ENCODE peak calls at places on chromosomes 6 and 20, in ten cellular contexts. One of them, this sample, is unnamed.

GRCh38 chr6:85983032-85983659 is 340.5 kb upstream of the SYNCRIP start:
- DNase-seq in transverse colon: no peak
- DNase-seq in Peyer's patch: no peak
- DNase-seq in esophagus muscularis mucosa: no peak
- DNase-seq in brain microvascular endothelial cell: no peak
- DNase-seq in adrenal gland: no peak
- DNase-seq in tibial nerve: no peak
- DNase-seq in fibroblast of lung: no peak
- DNase-seq in hepatocyte: no peak
- DNase-seq in prostate gland: no peak
- DNase-seq in this sample: no peak

GRCh38 chr6:73923899-73924485 is 228.0 kb downstream of the CD109 start:
- DNase-seq in transverse colon: no peak
- DNase-seq in Peyer's patch: no peak
- DNase-seq in esophagus muscularis mucosa: no peak
- DNase-seq in brain microvascular endothelial cell: no peak
- DNase-seq in adrenal gland: no peak
- DNase-seq in tibial nerve: no peak
- DNase-seq in fibroblast of lung: no peak
- DNase-seq in hepatocyte: no peak
- DNase-seq in prostate gland: no peak
- DNase-seq in this sample: no peak

GRCh38 chr6:89044988-89045387 is 35.6 kb upstream of the PNRC1 start:
- DNase-seq in transverse colon: no peak
- DNase-seq in Peyer's patch: no peak
- DNase-seq in esophagus muscularis mucosa: no peak
- DNase-seq in brain microvascular endothelial cell: no peak
- DNase-seq in adrenal gland: peak
- DNase-seq in tibial nerve: no peak
- DNase-seq in fibroblast of lung: no peak
- DNase-seq in hepatocyte: no peak
- DNase-seq in prostate gland: no peak
- DNase-seq in this sample: no peak

GRCh38 chr6:45998524-45998923 is 17.1 kb downstream of the CLIC5 start:
- DNase-seq in transverse colon: no peak
- DNase-seq in Peyer's patch: no peak
- DNase-seq in esophagus muscularis mucosa: no peak
- DNase-seq in brain microvascular endothelial cell: no peak
- DNase-seq in adrenal gland: no peak
- DNase-seq in tibial nerve: no peak
- DNase-seq in fibroblast of lung: no peak
- DNase-seq in hepatocyte: no peak
- DNase-seq in prostate gland: no peak
- DNase-seq in this sample: no peak

GRCh38 chr20:59632426-59633113 is 28.2 kb downstream of the PHACTR3 start:
- DNase-seq in transverse colon: no peak
- DNase-seq in Peyer's patch: peak
- DNase-seq in esophagus muscularis mucosa: peak
- DNase-seq in brain microvascular endothelial cell: no peak
- DNase-seq in adrenal gland: no peak
- DNase-seq in tibial nerve: no peak
- DNase-seq in fibroblast of lung: no peak
- DNase-seq in hepatocyte: no peak
- DNase-seq in prostate gland: no peak
- DNase-seq in this sample: no peak

GRCh38 chr6:127641905-127642304 is 64.9 kb downstream of the C6orf58 start:
- DNase-seq in transverse colon: no peak
- DNase-seq in Peyer's patch: no peak
- DNase-seq in esophagus muscularis mucosa: no peak
- DNase-seq in brain microvascular endothelial cell: peak
- DNase-seq in adrenal gland: peak
- DNase-seq in tibial nerve: no peak
- DNase-seq in fibroblast of lung: peak
- DNase-seq in hepatocyte: peak
- DNase-seq in prostate gland: no peak
- DNase-seq in this sample: peak

GRCh38 chr20:57425150-57426013 is 34.2 kb downstream of the RBM38 start:
- DNase-seq in transverse colon: no peak
- DNase-seq in Peyer's patch: no peak
- DNase-seq in esophagus muscularis mucosa: no peak
- DNase-seq in brain microvascular endothelial cell: no peak
- DNase-seq in adrenal gland: no peak
- DNase-seq in tibial nerve: no peak
- DNase-seq in fibroblast of lung: peak
- DNase-seq in hepatocyte: no peak
- DNase-seq in prostate gland: no peak
- DNase-seq in this sample: no peak

GRCh38 chr20:62367483-62368302 is 581 bp upstream of the LAMA5 start:
- DNase-seq in transverse colon: peak
- DNase-seq in Peyer's patch: no peak
- DNase-seq in esophagus muscularis mucosa: no peak
- DNase-seq in brain microvascular endothelial cell: no peak
- DNase-seq in adrenal gland: peak
- DNase-seq in tibial nerve: no peak
- DNase-seq in fibroblast of lung: no peak
- DNase-seq in hepatocyte: peak
- DNase-seq in prostate gland: no peak
- DNase-seq in this sample: no peak

GRCh38 chr6:46777476-46778346 is 15.5 kb upstream of the MEP1A start:
- DNase-seq in transverse colon: no peak
- DNase-seq in Peyer's patch: no peak
- DNase-seq in esophagus muscularis mucosa: no peak
- DNase-seq in brain microvascular endothelial cell: no peak
- DNase-seq in adrenal gland: no peak
- DNase-seq in tibial nerve: no peak
- DNase-seq in fibroblast of lung: no peak
- DNase-seq in hepatocyte: no peak
- DNase-seq in prostate gland: no peak
- DNase-seq in this sample: no peak

GRCh38 chr6:169160855-169161560 is 92.6 kb downstream of the THBS2 start:
- DNase-seq in transverse colon: no peak
- DNase-seq in Peyer's patch: no peak
- DNase-seq in esophagus muscularis mucosa: peak
- DNase-seq in brain microvascular endothelial cell: no peak
- DNase-seq in adrenal gland: no peak
- DNase-seq in tibial nerve: no peak
- DNase-seq in fibroblast of lung: no peak
- DNase-seq in hepatocyte: no peak
- DNase-seq in prostate gland: no peak
- DNase-seq in this sample: no peak

GRCh38 chr6:53441035-53441493 is 92.3 kb upstream of the ELOVL5 start:
- DNase-seq in transverse colon: no peak
- DNase-seq in Peyer's patch: no peak
- DNase-seq in esophagus muscularis mucosa: no peak
- DNase-seq in brain microvascular endothelial cell: no peak
- DNase-seq in adrenal gland: no peak
- DNase-seq in tibial nerve: no peak
- DNase-seq in fibroblast of lung: peak
- DNase-seq in hepatocyte: no peak
- DNase-seq in prostate gland: no peak
- DNase-seq in this sample: no peak

GRCh38 chr6:116447496-116448011 is 13.6 kb upstream of the CALHM6 start:
- DNase-seq in transverse colon: no peak
- DNase-seq in Peyer's patch: no peak
- DNase-seq in esophagus muscularis mucosa: no peak
- DNase-seq in brain microvascular endothelial cell: peak
- DNase-seq in adrenal gland: peak
- DNase-seq in tibial nerve: no peak
- DNase-seq in fibroblast of lung: peak
- DNase-seq in hepatocyte: peak
- DNase-seq in prostate gland: no peak
- DNase-seq in this sample: peak

GRCh38 chr6:10355115-10355702 is 59.7 kb downstream of the TFAP2A start:
- DNase-seq in transverse colon: no peak
- DNase-seq in Peyer's patch: no peak
- DNase-seq in esophagus muscularis mucosa: no peak
- DNase-seq in brain microvascular endothelial cell: peak
- DNase-seq in adrenal gland: no peak
- DNase-seq in tibial nerve: no peak
- DNase-seq in fibroblast of lung: peak
- DNase-seq in hepatocyte: peak
- DNase-seq in prostate gland: no peak
- DNase-seq in this sample: no peak

DNA sequence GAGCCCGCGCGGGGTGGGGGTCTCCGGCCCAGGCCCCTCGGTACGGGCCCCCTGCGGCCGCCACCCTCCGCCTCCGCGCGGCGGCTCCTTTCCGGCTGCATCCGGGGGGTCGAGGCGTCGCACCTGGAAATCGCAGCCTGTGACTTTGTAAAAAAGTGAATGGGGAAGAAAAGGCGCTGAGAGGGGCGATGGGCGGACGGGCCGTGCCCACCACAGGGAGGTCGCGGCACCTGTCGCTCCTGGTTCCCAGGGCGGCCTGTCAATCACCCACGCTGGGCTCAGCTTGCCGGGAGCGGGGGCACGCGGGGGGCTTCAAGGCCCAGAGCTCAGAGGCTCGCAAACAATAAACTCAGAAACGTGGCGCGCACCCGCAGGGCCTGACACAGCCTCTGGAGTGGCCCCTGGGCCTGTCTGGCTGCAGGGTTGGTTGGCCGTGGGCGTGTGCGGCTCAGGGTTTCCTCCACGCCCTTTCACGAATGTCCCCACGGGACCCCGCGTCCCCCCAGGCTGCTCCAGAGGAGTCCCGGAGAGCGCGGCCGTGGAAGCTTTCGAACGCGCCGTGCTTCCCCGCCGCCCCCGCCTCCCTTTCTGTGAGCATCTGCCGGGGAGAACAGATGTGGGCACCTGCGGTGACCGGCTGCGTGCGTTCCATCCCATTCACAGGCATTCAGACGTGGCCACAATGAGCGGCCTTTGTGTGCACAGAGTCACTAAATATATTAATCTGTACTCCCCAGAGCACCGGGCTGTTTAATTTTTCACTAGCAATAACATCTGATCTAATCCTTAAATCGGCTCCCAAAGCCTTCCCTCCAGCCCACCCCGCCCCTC is 6.1 kb upstream of the DLL1 start:
- DNase-seq in transverse colon: no peak
- DNase-seq in Peyer's patch: no peak
- DNase-seq in esophagus muscularis mucosa: no peak
- DNase-seq in brain microvascular endothelial cell: no peak
- DNase-seq in adrenal gland: no peak
- DNase-seq in tibial nerve: no peak
- DNase-seq in fibroblast of lung: no peak
- DNase-seq in hepatocyte: no peak
- DNase-seq in prostate gland: no peak
- DNase-seq in this sample: no peak
- H3K4me3 ChIP-seq in transverse colon: peak
- H3K4me3 ChIP-seq in Peyer's patch: peak
- H3K4me3 ChIP-seq in esophagus muscularis mucosa: peak
- H3K4me3 ChIP-seq in brain microvascular endothelial cell: no peak
- H3K4me3 ChIP-seq in adrenal gland: no peak
- H3K4me3 ChIP-seq in tibial nerve: no peak
- H3K4me3 ChIP-seq in fibroblast of lung: no peak
- H3K4me3 ChIP-seq in hepatocyte: no peak
- H3K4me3 ChIP-seq in prostate gland: no peak
- H3K4me3 ChIP-seq in this sample: no peak

GRCh38 chr6:3031857-3032256 is 32.2 kb downstream of the NQO2 start:
- DNase-seq in transverse colon: no peak
- DNase-seq in Peyer's patch: peak
- DNase-seq in esophagus muscularis mucosa: no peak
- DNase-seq in brain microvascular endothelial cell: no peak
- DNase-seq in adrenal gland: no peak
- DNase-seq in tibial nerve: no peak
- DNase-seq in fibroblast of lung: no peak
- DNase-seq in hepatocyte: no peak
- DNase-seq in prostate gland: no peak
- DNase-seq in this sample: no peak
- TF ChIP-seq CTCF in transverse colon: no peak
- TF ChIP-seq CTCF in Peyer's patch: no peak
- TF ChIP-seq CTCF in esophagus muscularis mucosa: no peak
- TF ChIP-seq CTCF in brain microvascular endothelial cell: no peak
- TF ChIP-seq CTCF in adrenal gland: no peak
- TF ChIP-seq CTCF in tibial nerve: no peak
- TF ChIP-seq CTCF in fibroblast of lung: no peak
- TF ChIP-seq CTCF in hepatocyte: no peak
- TF ChIP-seq CTCF in prostate gland: no peak
- TF ChIP-seq CTCF in this sample: no peak

DNA sequence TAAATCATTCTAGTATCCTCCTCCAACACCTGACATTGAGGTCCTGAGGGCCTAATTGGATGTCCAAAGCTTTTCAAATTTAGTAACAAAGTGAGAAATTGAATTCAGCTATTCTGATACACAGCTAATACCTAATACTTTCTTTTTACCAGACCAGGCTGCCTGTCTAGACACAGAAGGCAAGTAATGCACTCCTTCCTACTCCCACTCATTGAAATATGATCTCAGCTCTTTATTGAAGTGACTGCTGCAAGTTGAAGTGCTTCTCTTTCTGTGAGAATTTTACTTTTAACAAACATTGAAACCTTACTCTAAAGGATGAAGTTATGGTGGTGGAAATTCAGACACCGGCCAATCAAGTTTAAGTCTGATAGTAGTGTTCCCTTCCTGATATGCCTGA is 90.8 kb upstream of the OGFRL1 start:
- DNase-seq in transverse colon: no peak
- DNase-seq in Peyer's patch: no peak
- DNase-seq in esophagus muscularis mucosa: no peak
- DNase-seq in brain microvascular endothelial cell: peak
- DNase-seq in adrenal gland: no peak
- DNase-seq in tibial nerve: no peak
- DNase-seq in fibroblast of lung: peak
- DNase-seq in hepatocyte: no peak
- DNase-seq in prostate gland: no peak
- DNase-seq in this sample: peak
- H3K4me3 ChIP-seq in transverse colon: no peak
- H3K4me3 ChIP-seq in Peyer's patch: no peak
- H3K4me3 ChIP-seq in esophagus muscularis mucosa: no peak
- H3K4me3 ChIP-seq in brain microvascular endothelial cell: no peak
- H3K4me3 ChIP-seq in adrenal gland: no peak
- H3K4me3 ChIP-seq in tibial nerve: no peak
- H3K4me3 ChIP-seq in fibroblast of lung: no peak
- H3K4me3 ChIP-seq in hepatocyte: no peak
- H3K4me3 ChIP-seq in prostate gland: no peak
- H3K4me3 ChIP-seq in this sample: no peak

GRCh38 chr6:38925110-38925509 is 123.5 kb upstream of the GLP1R start:
- DNase-seq in transverse colon: no peak
- DNase-seq in Peyer's patch: no peak
- DNase-seq in esophagus muscularis mucosa: no peak
- DNase-seq in brain microvascular endothelial cell: no peak
- DNase-seq in adrenal gland: no peak
- DNase-seq in tibial nerve: no peak
- DNase-seq in fibroblast of lung: no peak
- DNase-seq in hepatocyte: no peak
- DNase-seq in prostate gland: no peak
- DNase-seq in this sample: no peak

GRCh38 chr6:38933426-38933825 is 115.2 kb upstream of the GLP1R start:
- DNase-seq in transverse colon: no peak
- DNase-seq in Peyer's patch: no peak
- DNase-seq in esophagus muscularis mucosa: no peak
- DNase-seq in brain microvascular endothelial cell: peak
- DNase-seq in adrenal gland: peak
- DNase-seq in tibial nerve: no peak
- DNase-seq in fibroblast of lung: no peak
- DNase-seq in hepatocyte: peak
- DNase-seq in prostate gland: no peak
- DNase-seq in this sample: peak

GRCh38 chr6:38935051-38935450 is 113.5 kb upstream of the GLP1R start:
- DNase-seq in transverse colon: no peak
- DNase-seq in Peyer's patch: no peak
- DNase-seq in esophagus muscularis mucosa: no peak
- DNase-seq in brain microvascular endothelial cell: no peak
- DNase-seq in adrenal gland: peak
- DNase-seq in tibial nerve: no peak
- DNase-seq in fibroblast of lung: no peak
- DNase-seq in hepatocyte: no peak
- DNase-seq in prostate gland: peak
- DNase-seq in this sample: no peak

GRCh38 chr6:38929560-38929959 is 119.0 kb upstream of the GLP1R start:
- DNase-seq in transverse colon: no peak
- DNase-seq in Peyer's patch: no peak
- DNase-seq in esophagus muscularis mucosa: no peak
- DNase-seq in brain microvascular endothelial cell: no peak
- DNase-seq in adrenal gland: no peak
- DNase-seq in tibial nerve: no peak
- DNase-seq in fibroblast of lung: no peak
- DNase-seq in hepatocyte: no peak
- DNase-seq in prostate gland: no peak
- DNase-seq in this sample: no peak
- TF ChIP-seq CTCF in transverse colon: no peak
- TF ChIP-seq CTCF in Peyer's patch: no peak
- TF ChIP-seq CTCF in esophagus muscularis mucosa: no peak
- TF ChIP-seq CTCF in brain microvascular endothelial cell: no peak
- TF ChIP-seq CTCF in adrenal gland: no peak
- TF ChIP-seq CTCF in tibial nerve: no peak
- TF ChIP-seq CTCF in fibroblast of lung: no peak
- TF ChIP-seq CTCF in hepatocyte: no peak
- TF ChIP-seq CTCF in prostate gland: no peak
- TF ChIP-seq CTCF in this sample: no peak